ENCODE peak calls at places on chromosomes 3 and 15, in six cellular contexts. One of them, this sample, is unnamed.

GRCh38 chr15:48616216-48616615 is 29.3 kb downstream of the FBN1 start:
- DNase-seq in Karpas-422: no peak
- DNase-seq in mesendoderm: no peak
- DNase-seq in endothelial cell of umbilical vein: no peak
- DNase-seq in keratinocyte: no peak
- DNase-seq in endodermal cell: no peak
- DNase-seq in this sample: no peak

GRCh38 chr3:15462451-15462850 is 35.1 kb downstream of the EAF1 start:
- DNase-seq in keratinocyte: no peak
- DNase-seq in endothelial cell of umbilical vein: no peak
- DNase-seq in mesendoderm: no peak
- DNase-seq in endodermal cell: no peak
- DNase-seq in Karpas-422: no peak
- DNase-seq in this sample: no peak

GRCh38 chr3:28575100-28575747 is 226.6 kb upstream of the AZI2 start:
- DNase-seq in endodermal cell: peak; percentile 90
- DNase-seq in mesendoderm: peak; percentile 84
- DNase-seq in endothelial cell of umbilical vein: no peak
- DNase-seq in Karpas-422: no peak
- DNase-seq in keratinocyte: no peak
- DNase-seq in this sample: peak; percentile 70

GRCh38 chr3:47070770-47071169 is 91.3 kb downstream of the NBEAL2 start:
- DNase-seq in endodermal cell: no peak
- DNase-seq in keratinocyte: no peak
- DNase-seq in Karpas-422: no peak
- DNase-seq in mesendoderm: no peak
- DNase-seq in endothelial cell of umbilical vein: no peak
- DNase-seq in this sample: no peak

GRCh38 chr3:45915518-45916231 is 27.6 kb upstream of the CXCR6 start:
- DNase-seq in endothelial cell of umbilical vein: no peak
- DNase-seq in Karpas-422: no peak
- DNase-seq in mesendoderm: peak; percentile 8
- DNase-seq in keratinocyte: no peak
- DNase-seq in endodermal cell: peak; percentile 58
- DNase-seq in this sample: no peak

GRCh38 chr15:92638291-92638708 is 17.3 kb downstream of the FAM174B start:
- DNase-seq in keratinocyte: no peak
- DNase-seq in endothelial cell of umbilical vein: peak; percentile 53
- DNase-seq in Karpas-422: no peak
- DNase-seq in mesendoderm: no peak
- DNase-seq in endodermal cell: no peak
- DNase-seq in this sample: no peak

GRCh38 chr15:68151277-68151676 is 53.9 kb downstream of the CALML4 start:
- DNase-seq in endothelial cell of umbilical vein: no peak
- DNase-seq in Karpas-422: no peak
- DNase-seq in endodermal cell: no peak
- DNase-seq in mesendoderm: no peak
- DNase-seq in keratinocyte: no peak
- DNase-seq in this sample: no peak

GRCh38 chr15:50059203-50059772 is 59.7 kb downstream of the ATP8B4 start:
- DNase-seq in endothelial cell of umbilical vein: no peak
- DNase-seq in endodermal cell: no peak
- DNase-seq in mesendoderm: no peak
- DNase-seq in keratinocyte: no peak
- DNase-seq in Karpas-422: no peak
- DNase-seq in this sample: no peak

GRCh38 chr3:27737091-27737490 is 15.0 kb upstream of the EOMES start:
- DNase-seq in endothelial cell of umbilical vein: no peak
- DNase-seq in mesendoderm: no peak
- DNase-seq in Karpas-422: no peak
- DNase-seq in keratinocyte: no peak
- DNase-seq in endodermal cell: no peak
- DNase-seq in this sample: no peak

GRCh38 chr15:59801649-59802048 is 112.5 kb upstream of the BNIP2 start:
- DNase-seq in Karpas-422: no peak
- DNase-seq in mesendoderm: peak; percentile 11
- DNase-seq in endothelial cell of umbilical vein: no peak
- DNase-seq in keratinocyte: no peak
- DNase-seq in endodermal cell: no peak
- DNase-seq in this sample: no peak

GRCh38 chr15:25508369-25509002 is 69.7 kb upstream of the UBE3A start:
- DNase-seq in mesendoderm: peak; percentile 57
- DNase-seq in Karpas-422: peak; percentile 73
- DNase-seq in endothelial cell of umbilical vein: no peak
- DNase-seq in keratinocyte: no peak
- DNase-seq in endodermal cell: no peak
- DNase-seq in this sample: no peak

GRCh38 chr3:63294332-63294731 is 16.2 kb downstream of the SYNPR start:
- DNase-seq in endodermal cell: no peak
- DNase-seq in Karpas-422: no peak
- DNase-seq in endothelial cell of umbilical vein: no peak
- DNase-seq in mesendoderm: no peak
- DNase-seq in keratinocyte: no peak
- DNase-seq in this sample: no peak

GRCh38 chr3:197392961-197393360 is 94.5 kb upstream of the DLG1 start:
- DNase-seq in mesendoderm: no peak
- DNase-seq in endodermal cell: no peak
- DNase-seq in keratinocyte: no peak
- DNase-seq in endothelial cell of umbilical vein: peak; percentile 93
- DNase-seq in Karpas-422: no peak
- DNase-seq in this sample: no peak

GRCh38 chr15:25862087-25862468 is 1.0 kb downstream of the ATP10A start:
- DNase-seq in mesendoderm: no peak
- DNase-seq in keratinocyte: no peak
- DNase-seq in Karpas-422: no peak
- DNase-seq in endothelial cell of umbilical vein: no peak
- DNase-seq in endodermal cell: peak; percentile 60
- DNase-seq in this sample: no peak

GRCh38 chr3:136787226-136787793 is 31.6 kb upstream of the SLC35G2 start:
- DNase-seq in mesendoderm: no peak
- DNase-seq in endothelial cell of umbilical vein: peak; percentile 50
- DNase-seq in Karpas-422: no peak
- DNase-seq in endodermal cell: no peak
- DNase-seq in keratinocyte: no peak
- DNase-seq in this sample: no peak

GRCh38 chr15:100029045-100029444 is 295.8 kb upstream of the LYSMD4 start:
- DNase-seq in Karpas-422: no peak
- DNase-seq in endodermal cell: no peak
- DNase-seq in endothelial cell of umbilical vein: no peak
- DNase-seq in keratinocyte: no peak
- DNase-seq in mesendoderm: no peak
- DNase-seq in this sample: no peak

GRCh38 chr3:171679011-171679492 is 131.2 kb downstream of the PLD1 start:
- DNase-seq in endodermal cell: no peak
- DNase-seq in mesendoderm: no peak
- DNase-seq in keratinocyte: no peak
- DNase-seq in endothelial cell of umbilical vein: no peak
- DNase-seq in Karpas-422: no peak
- DNase-seq in this sample: no peak

GRCh38 chr15:40420793-40421192 is 15.2 kb downstream of the IVD start:
- DNase-seq in endothelial cell of umbilical vein: no peak
- DNase-seq in keratinocyte: peak; percentile 62
- DNase-seq in Karpas-422: no peak
- DNase-seq in mesendoderm: no peak
- DNase-seq in endodermal cell: no peak
- DNase-seq in this sample: peak; percentile 85

GRCh38 chr3:181178991-181179390 is 189.5 kb upstream of the DNAJC19 start:
- DNase-seq in mesendoderm: no peak
- DNase-seq in endodermal cell: no peak
- DNase-seq in Karpas-422: no peak
- DNase-seq in keratinocyte: no peak
- DNase-seq in endothelial cell of umbilical vein: no peak
- DNase-seq in this sample: no peak

GRCh38 chr3:74631341-74631740 is 16.9 kb upstream of the CNTN3 start:
- DNase-seq in keratinocyte: no peak
- DNase-seq in endothelial cell of umbilical vein: no peak
- DNase-seq in endodermal cell: no peak
- DNase-seq in mesendoderm: no peak
- DNase-seq in Karpas-422: no peak
- DNase-seq in this sample: no peak

GRCh38 chr15:31145271-31145911 is 43.9 kb upstream of the TRPM1 start:
- DNase-seq in mesendoderm: peak; percentile 32
- DNase-seq in keratinocyte: no peak
- DNase-seq in Karpas-422: no peak
- DNase-seq in endodermal cell: no peak
- DNase-seq in endothelial cell of umbilical vein: no peak
- DNase-seq in this sample: no peak

GRCh38 chr3:47766186-47766585 is 15.5 kb downstream of the SMARCC1 start:
- DNase-seq in keratinocyte: no peak
- DNase-seq in endothelial cell of umbilical vein: no peak
- DNase-seq in mesendoderm: no peak
- DNase-seq in Karpas-422: no peak
- DNase-seq in endodermal cell: no peak
- DNase-seq in this sample: no peak

DNA sequence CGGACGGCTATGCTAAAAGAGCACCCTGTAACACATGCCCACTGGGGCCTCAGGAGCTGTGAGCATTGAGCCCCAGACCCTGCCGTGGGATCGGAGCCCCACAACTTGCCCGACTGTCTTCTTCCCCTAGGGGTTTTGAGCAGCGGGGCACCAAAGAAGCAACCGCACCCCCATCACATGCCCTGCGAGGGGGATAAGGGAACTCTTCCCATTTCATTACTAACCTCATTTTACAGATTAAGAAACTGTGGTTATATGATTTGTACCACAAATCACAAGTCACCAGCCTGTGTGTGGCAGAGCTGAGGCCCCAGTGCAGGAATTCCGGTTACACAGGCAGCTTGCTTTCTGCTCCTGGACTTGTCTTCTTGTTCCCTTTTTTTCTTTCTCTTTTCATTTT is 86.2 kb downstream of the CD47 start:
- DNase-seq in keratinocyte: no peak
- DNase-seq in Karpas-422: no peak
- DNase-seq in endodermal cell: no peak
- DNase-seq in endothelial cell of umbilical vein: no peak
- DNase-seq in mesendoderm: no peak
- DNase-seq in this sample: no peak
- H3K4me3 ChIP-seq in keratinocyte: no peak overlapping the region
- H3K4me3 ChIP-seq in Karpas-422: no peak overlapping the region
- H3K4me3 ChIP-seq in endodermal cell: no peak overlapping the region
- H3K4me3 ChIP-seq in endothelial cell of umbilical vein: no peak overlapping the region
- H3K4me3 ChIP-seq in mesendoderm: no peak overlapping the region
- H3K4me3 ChIP-seq in this sample: no peak overlapping the region

DNA sequence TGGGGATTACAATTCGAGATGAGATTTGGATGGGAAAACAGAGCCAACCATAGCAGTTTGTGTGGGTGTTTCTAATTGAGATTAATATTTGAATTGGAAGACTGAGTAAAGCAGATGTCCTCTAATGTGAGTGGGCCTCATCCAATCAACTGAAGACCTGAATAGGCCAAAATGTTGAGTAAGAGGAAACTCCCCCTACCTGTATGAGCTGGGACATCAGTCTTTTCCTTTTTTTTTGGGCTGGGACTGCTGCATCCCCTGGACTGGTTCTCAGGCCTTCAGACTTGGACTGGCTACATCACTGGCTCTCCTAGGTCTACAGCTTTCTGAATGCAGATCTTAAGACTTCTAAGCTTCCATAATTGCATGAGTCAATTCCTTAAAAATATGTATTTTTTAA is 144.1 kb downstream of the CD47 start:
- DNase-seq in keratinocyte: no peak
- DNase-seq in endothelial cell of umbilical vein: no peak
- DNase-seq in mesendoderm: peak; percentile 23
- DNase-seq in Karpas-422: no peak
- DNase-seq in endodermal cell: no peak
- DNase-seq in this sample: no peak
- H3K4me1 ChIP-seq in keratinocyte: no peaks in the 10 kb centered on the region
- H3K4me1 ChIP-seq in endothelial cell of umbilical vein: peaks cover 10% of the 10 kb centered on the region
- H3K4me1 ChIP-seq in mesendoderm: no peaks in the 10 kb centered on the region
- H3K4me1 ChIP-seq in Karpas-422: peaks cover 12% of the 10 kb centered on the region
- H3K4me1 ChIP-seq in endodermal cell: no peaks in the 10 kb centered on the region
- H3K4me1 ChIP-seq in this sample: no peaks in the 10 kb centered on the region

GRCh38 chr3:12947504-12948369 is 106.4 kb upstream of the RPL32 start:
- DNase-seq in endodermal cell: peak; percentile 77
- DNase-seq in Karpas-422: no peak
- DNase-seq in mesendoderm: peak; percentile 48
- DNase-seq in endothelial cell of umbilical vein: peak; percentile 24
- DNase-seq in keratinocyte: no peak
- DNase-seq in this sample: peak; percentile 69

GRCh38 chr3:12944849-12945248 is 103.5 kb upstream of the RPL32 start:
- DNase-seq in Karpas-422: no peak
- DNase-seq in mesendoderm: no peak
- DNase-seq in endothelial cell of umbilical vein: no peak
- DNase-seq in keratinocyte: no peak
- DNase-seq in endodermal cell: no peak
- DNase-seq in this sample: no peak

GRCh38 chr3:12948371-12948770 is 107.0 kb upstream of the RPL32 start:
- DNase-seq in keratinocyte: no peak
- DNase-seq in mesendoderm: no peak
- DNase-seq in endothelial cell of umbilical vein: no peak
- DNase-seq in Karpas-422: no peak
- DNase-seq in endodermal cell: no peak
- DNase-seq in this sample: no peak

GRCh38 chr3:12946134-12946533 is 104.8 kb upstream of the RPL32 start:
- DNase-seq in keratinocyte: no peak
- DNase-seq in endothelial cell of umbilical vein: no peak
- DNase-seq in endodermal cell: no peak
- DNase-seq in Karpas-422: no peak
- DNase-seq in mesendoderm: no peak
- DNase-seq in this sample: no peak

GRCh38 chr3:12946661-12947316 is 105.4 kb upstream of the RPL32 start:
- DNase-seq in Karpas-422: no peak
- DNase-seq in mesendoderm: no peak
- DNase-seq in endodermal cell: no peak
- DNase-seq in endothelial cell of umbilical vein: no peak
- DNase-seq in keratinocyte: peak; percentile 55
- DNase-seq in this sample: no peak
- H3K9ac ChIP-seq in Karpas-422: no peak overlapping the region
- H3K9ac ChIP-seq in mesendoderm: no peak overlapping the region
- H3K9ac ChIP-seq in endodermal cell: no peak overlapping the region
- H3K9ac ChIP-seq in endothelial cell of umbilical vein: no peak overlapping the region
- H3K9ac ChIP-seq in keratinocyte: no peak overlapping the region
- H3K9ac ChIP-seq in this sample: no peak overlapping the region

GRCh38 chr3:193243571-193243970 is 2.5 kb downstream of the PLAAT1 start:
- DNase-seq in endothelial cell of umbilical vein: no peak
- DNase-seq in endodermal cell: no peak
- DNase-seq in mesendoderm: no peak
- DNase-seq in Karpas-422: no peak
- DNase-seq in keratinocyte: no peak
- DNase-seq in this sample: no peak

GRCh38 chr3:193240850-193241706 is at the start of gene PLAAT1:
- DNase-seq in keratinocyte: no peak
- DNase-seq in mesendoderm: peak; percentile 78
- DNase-seq in Karpas-422: no peak
- DNase-seq in endothelial cell of umbilical vein: peak; percentile 62
- DNase-seq in endodermal cell: peak; percentile 90
- DNase-seq in this sample: peak; percentile 80

GRCh38 chr3:193236990-193237389 is 4.0 kb upstream of the PLAAT1 start:
- DNase-seq in keratinocyte: no peak
- DNase-seq in endodermal cell: no peak
- DNase-seq in Karpas-422: no peak
- DNase-seq in endothelial cell of umbilical vein: no peak
- DNase-seq in mesendoderm: peak; percentile 22
- DNase-seq in this sample: no peak

DNA sequence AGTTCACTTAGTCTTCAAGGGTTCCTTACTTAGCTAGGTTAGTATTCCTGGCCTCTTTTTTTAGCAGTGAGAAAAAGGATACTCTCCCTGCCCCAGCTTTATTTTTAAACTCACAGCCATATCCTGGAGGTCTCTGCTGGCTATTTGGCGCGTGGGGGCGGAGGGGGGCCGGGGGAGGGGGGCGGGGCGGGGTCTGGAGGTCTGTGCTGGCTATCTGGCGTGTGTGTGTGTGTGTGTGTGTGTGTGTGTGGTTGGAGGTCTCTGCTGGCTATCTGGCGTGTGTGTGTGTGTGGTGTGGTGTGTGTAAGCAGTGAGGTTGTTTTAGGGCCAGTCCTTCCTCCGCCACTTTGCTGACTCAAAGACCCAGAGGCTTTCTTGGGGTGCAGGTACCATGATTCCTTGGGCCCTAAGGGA is 579 bp upstream of the PLAAT1 start:
- DNase-seq in Karpas-422: no peak
- DNase-seq in keratinocyte: no peak
- DNase-seq in endothelial cell of umbilical vein: no peak
- DNase-seq in endodermal cell: peak; percentile 78
- DNase-seq in mesendoderm: peak; percentile 71
- DNase-seq in this sample: no peak
- H3K4me3 ChIP-seq in Karpas-422: no peak overlapping the region
- H3K4me3 ChIP-seq in keratinocyte: peak overlapping the region; percentile 60
- H3K4me3 ChIP-seq in endothelial cell of umbilical vein: peak overlapping the region; percentile 52
- H3K4me3 ChIP-seq in endodermal cell: peak overlapping the region; percentile 79
- H3K4me3 ChIP-seq in mesendoderm: peak overlapping the region; percentile 13
- H3K4me3 ChIP-seq in this sample: peak overlapping the region; percentile 76